ENCODE peak calls at places on chromosomes 4 and X, in eight cellular contexts. U is HepG2, X is HCT116, R is GM12878, K is K562, D is GM23338, H is Panc1, L is upper lobe of left lung. J is an unnamed sample.

GRCh38 chr4:105059337-105059736 is 87.3 kb upstream of the TET2 start:
- ATAC-seq in U (no peak), D (no peak), K (no peak), X (no peak), H (no peak), R (peak; percentile 55), L (peak; percentile 70), J (no peak)

GRCh38 chr4:76712564-76712963 is 185.4 kb downstream of the SOWAHB start:
- ATAC-seq in U (no peak), R (no peak), X (no peak), D (no peak), L (no peak), K (no peak), H (no peak), J (no peak)

GRCh38 chr4:173301518-173302201 is 32.5 kb downstream of the HMGB2 start:
- ATAC-seq in D (no peak), K (peak; percentile 63), U (no peak), H (no peak), L (peak; percentile 67), R (peak; percentile 58), X (no peak), J (no peak)

GRCh38 chrX:105260291-105261043 is 40.0 kb upstream of the TEX13A start:
- ATAC-seq in R (no peak), X (no peak), U (peak; percentile 53), K (no peak), D (no peak), H (no peak), L (peak; percentile 35), J (no peak)

GRCh38 chr4:164345756-164346155 is 408.2 kb upstream of the SMIM31 start:
- ATAC-seq in D (no peak), R (no peak), H (no peak), X (no peak), U (no peak), L (no peak), K (no peak), J (no peak)

GRCh38 chrX:16033336-16033735 is 90.0 kb upstream of the GRPR start:
- ATAC-seq in K (no peak), H (no peak), L (no peak), X (no peak), D (no peak), U (no peak), R (no peak), J (no peak)

GRCh38 chrX:10070714-10071436 is 85.9 kb upstream of the CLCN4 start:
- ATAC-seq in X (no peak), D (no peak), U (no peak), K (no peak), R (peak; percentile 46), L (no peak), H (no peak), J (no peak)

GRCh38 chr4:236028-236427 is 69.2 kb downstream of the ZNF732 start:
- ATAC-seq in X (no peak), K (no peak), R (no peak), U (no peak), L (no peak), D (no peak), H (no peak), J (no peak)

GRCh38 chr4:77012726-77013125 is 63.1 kb downstream of the CCNI start:
- ATAC-seq in R (no peak), K (no peak), X (no peak), U (no peak), H (no peak), D (no peak), L (peak; percentile 9), J (peak; percentile 36)

GRCh38 chrX:13180807-13181206 is 136.4 kb upstream of the FAM9C start:
- ATAC-seq in K (no peak), R (no peak), U (no peak), L (no peak), X (no peak), H (no peak), D (no peak), J (no peak)

GRCh38 chr4:113908829-113909228 is 70.6 kb downstream of the ARSJ start:
- ATAC-seq in L (no peak), H (no peak), D (no peak), K (no peak), U (no peak), X (no peak), R (peak; percentile 52), J (no peak)

GRCh38 chr4:95204873-95205272 is 343.9 kb downstream of the UNC5C start:
- ATAC-seq in X (peak; percentile 77), K (peak; percentile 83), U (peak; percentile 82), D (peak; percentile 91), L (no peak), R (no peak), H (no peak), J (no peak)

GRCh38 chr4:179989975-179990374 is 2253.2 kb upstream of the TENM3 start:
- ATAC-seq in H (no peak), X (no peak), U (no peak), D (no peak), L (no peak), R (peak; percentile 99), K (no peak), J (no peak)

GRCh38 chr4:89296399-89296798 is 11.2 kb downstream of the GPRIN3 start:
- ATAC-seq in D (no peak), H (no peak), U (no peak), K (no peak), L (no peak), R (no peak), X (no peak), J (no peak)

GRCh38 chrX:46072372-46072771 is 472.8 kb downstream of the ZNF674 start:
- ATAC-seq in H (no peak), R (no peak), K (no peak), U (no peak), D (no peak), L (no peak), X (no peak), J (no peak)

GRCh38 chr4:138448169-138448568 is 206.0 kb upstream of the SLC7A11 start:
- ATAC-seq in K (no peak), U (no peak), R (no peak), L (no peak), D (no peak), X (no peak), H (no peak), J (no peak)

GRCh38 chrX:30196322-30196721 is 19.0 kb upstream of the MAGEB2 start:
- ATAC-seq in R (peak; percentile 68), K (peak; percentile 73), H (peak; percentile 68), X (peak; percentile 83), L (no peak), D (peak; percentile 74), U (peak; percentile 61), J (no peak)

GRCh38 chr4:93767917-93768316 is 60.6 kb upstream of the ATOH1 start:
- ATAC-seq in H (no peak), K (no peak), L (peak; percentile 34), X (no peak), R (no peak), U (no peak), D (no peak), J (no peak)

GRCh38 chrX:9587551-9588096 is 122.8 kb downstream of the TBL1X start:
- ATAC-seq in K (no peak), X (no peak), U (no peak), H (no peak), D (no peak), L (no peak), R (peak; percentile 72), J (no peak)

GRCh38 chr4:186725422-186726149 is 1.9 kb upstream of the FAT1 start:
- ATAC-seq in R (peak; percentile 40), H (peak; percentile 71), X (peak; percentile 58), U (peak; percentile 74), D (peak; percentile 34), L (peak; percentile 82), K (peak; percentile 80), J (peak; percentile 61)

DNA sequence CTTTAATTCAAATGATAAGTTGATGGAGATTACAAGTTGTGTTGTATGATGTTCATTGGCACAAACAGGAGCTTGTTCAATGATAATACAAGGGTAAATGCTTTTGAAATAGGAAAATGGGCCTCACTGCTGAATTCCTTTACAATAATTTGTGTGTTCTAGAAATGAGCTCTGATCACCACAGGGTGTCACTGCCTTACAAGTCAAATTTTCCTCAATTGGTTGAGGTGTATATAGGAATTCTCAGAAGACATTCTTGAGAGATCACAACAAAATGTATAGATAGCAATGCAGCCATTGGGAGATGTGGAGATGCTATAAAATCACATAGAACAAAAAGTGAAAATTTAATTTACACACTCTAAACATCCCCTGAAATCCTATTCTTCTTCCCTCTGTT is 49.6 kb downstream of the KLF8 start:
- ATAC-seq in H (no peak), D (no peak), K (no peak), X (no peak), R (no peak), U (peak; percentile 33), L (no peak), J (no peak)
- TF ChIP-seq POLR2AphosphoS5 in H (no peak), D (no peak), K (no peak), X (no peak), R (no peak), U (no peak), L (no peak), J (no peak)

DNA sequence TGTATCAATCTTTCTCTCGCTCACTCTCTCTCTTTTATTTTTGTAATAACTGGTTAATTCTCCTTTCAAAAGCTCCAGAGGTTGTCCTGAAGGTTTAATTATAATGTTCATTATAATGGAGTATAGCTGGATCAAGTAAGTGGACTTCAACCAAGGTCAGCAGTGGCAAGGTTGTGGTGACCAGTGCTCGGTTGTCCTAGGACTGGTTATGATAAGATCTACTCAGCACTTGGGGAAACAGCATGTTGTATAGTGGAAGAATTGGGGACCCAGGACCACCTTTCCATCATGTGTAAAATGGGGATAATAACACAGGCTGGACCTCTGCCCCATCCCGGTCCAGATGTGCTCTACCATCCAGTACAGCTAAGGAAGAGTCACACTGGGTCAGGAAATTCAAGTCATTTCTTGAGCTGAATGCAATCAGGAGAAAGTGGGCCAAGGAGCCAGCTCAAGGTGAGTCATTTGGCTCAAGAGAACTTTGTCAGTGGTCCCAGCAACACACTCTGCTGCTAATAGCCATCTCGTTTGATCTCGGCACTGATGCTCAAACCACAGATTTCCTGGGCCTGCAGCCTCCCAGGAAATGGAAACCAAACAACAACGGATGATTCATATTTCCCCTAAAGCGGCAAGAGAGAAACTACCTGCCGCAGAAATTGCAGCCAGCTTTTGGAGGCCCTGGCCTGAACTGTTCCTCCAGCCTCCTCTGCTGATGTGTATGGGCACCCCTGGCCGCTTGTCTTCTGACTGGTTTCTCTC is 123.6 kb upstream of the RBPJ start:
- ATAC-seq in H (peak; percentile 99), D (no peak), K (no peak), U (no peak), R (peak; percentile 84), X (peak; percentile 94), L (peak; percentile 61), J (no peak)
- TF ChIP-seq POLR2AphosphoS5 in H (peak; percentile 65), D (no peak), K (no peak), U (no peak), R (no peak), X (peak; percentile 79), L (peak; percentile 15), J (no peak)

GRCh38 chrX:41441934-41442823 is 5.0 kb upstream of the NYX start:
- ATAC-seq in U (peak; percentile 90), L (peak; percentile 97), K (peak; percentile 98), D (peak; percentile 86), X (peak; percentile 89), H (peak; percentile 95), R (peak; percentile 87), J (peak; percentile 86)
- TF ChIP-seq POLR2AphosphoS5 in U (no peak), L (peak; percentile 52), K (no peak), D (no peak), X (peak; percentile 23), H (no peak), R (no peak), J (peak; percentile 90)

DNA sequence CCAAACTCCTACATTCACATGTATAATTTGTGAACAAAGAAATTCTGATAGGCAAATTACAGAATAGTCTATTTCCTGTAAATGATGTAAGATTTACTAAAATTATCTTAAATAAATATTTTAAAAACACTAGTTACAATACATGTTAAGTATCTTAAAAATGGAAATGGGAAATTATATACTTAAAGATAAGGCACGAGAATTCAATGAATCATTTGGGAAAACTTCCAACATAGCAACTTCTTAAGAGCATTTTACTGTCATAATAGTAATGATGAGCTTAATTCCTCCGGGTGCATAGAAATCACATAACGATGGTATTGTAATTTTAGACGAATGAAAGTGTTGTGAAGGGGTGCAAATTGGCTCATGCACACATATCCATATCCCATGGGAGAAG is 873.4 kb downstream of the PDHA2 start:
- ATAC-seq in D (no peak), H (no peak), X (no peak), K (no peak), L (no peak), U (no peak), R (no peak), J (no peak)
- TF ChIP-seq POLR2AphosphoS5 in D (no peak), H (no peak), X (no peak), K (no peak), L (no peak), U (no peak), R (no peak), J (no peak)